ENCODE peak calls at places on chromosomes 13 and 19, in nine cellular contexts. P, D, H, U, M, B, I, K and O are unnamed samples.

GRCh38 chr13:39888865-39889810 is 233.7 kb downstream of the COG6 start:
- DNase-seq in P (no peak), D (no peak), H (no peak), U (no peak), M (no peak), B (peak; percentile 87), I (no peak), K (no peak), O (no peak)

GRCh38 chr13:33649212-33649917 is 168.6 kb upstream of the RFC3 start:
- DNase-seq in P (no peak), D (no peak), H (no peak), U (no peak), M (no peak), B (no peak), I (no peak), K (no peak), O (no peak)

GRCh38 chr19:1853295-1854031 is 5.2 kb upstream of the REXO1 start:
- DNase-seq in P (no peak), D (peak; percentile 50), H (peak; percentile 91), U (peak; percentile 79), M (peak; percentile 75), B (peak; percentile 83), I (peak; percentile 50), K (peak; percentile 75), O (peak; percentile 92)

GRCh38 chr19:50967924-50968708 is 1.3 kb downstream of the KLK6 start:
- DNase-seq in P (no peak), D (no peak), H (no peak), U (no peak), M (no peak), B (no peak), I (no peak), K (no peak), O (no peak)

GRCh38 chr13:112997188-112998135 is 28.4 kb downstream of the MCF2L start:
- DNase-seq in P (no peak), D (no peak), H (no peak), U (no peak), M (no peak), B (no peak), I (no peak), K (no peak), O (no peak)

GRCh38 chr13:90396266-90396665 is 951.2 kb upstream of the MIR17HG start:
- DNase-seq in P (no peak), D (no peak), H (no peak), U (no peak), M (no peak), B (no peak), I (no peak), K (no peak), O (no peak)

GRCh38 chr19:46474211-46474610 is 2.8 kb upstream of the PNMA8A start:
- DNase-seq in P (no peak), D (no peak), H (no peak), U (no peak), M (no peak), B (no peak), I (no peak), K (no peak), O (no peak)

GRCh38 chr13:113930711-113931637 is 42.9 kb downstream of the C13orf46 start:
- DNase-seq in P (no peak), D (no peak), H (no peak), U (no peak), M (peak; percentile 52), B (no peak), I (no peak), K (no peak), O (no peak)

GRCh38 chr13:34523401-34523800 is 418.7 kb upstream of the NBEA start:
- DNase-seq in P (no peak), D (no peak), H (no peak), U (no peak), M (no peak), B (no peak), I (no peak), K (no peak), O (no peak)

GRCh38 chr19:6272913-6273600 is 6.7 kb downstream of the MLLT1 start:
- DNase-seq in P (no peak), D (no peak), H (no peak), U (no peak), M (no peak), B (no peak), I (no peak), K (no peak), O (no peak)

GRCh38 chr19:746956-747355 is 4.0 kb upstream of the MISP start:
- DNase-seq in P (no peak), D (no peak), H (no peak), U (no peak), M (no peak), B (no peak), I (no peak), K (no peak), O (no peak)

GRCh38 chr13:72745260-72745659 is 17.5 kb downstream of the BORA start:
- DNase-seq in P (no peak), D (no peak), H (no peak), U (no peak), M (no peak), B (no peak), I (no peak), K (no peak), O (no peak)

GRCh38 chr19:31272707-31273106 is 76.5 kb downstream of the TSHZ3 start:
- DNase-seq in P (no peak), D (no peak), H (no peak), U (no peak), M (no peak), B (no peak), I (no peak), K (no peak), O (no peak)

GRCh38 chr19:45191324-45191845 is 12.8 kb downstream of the BLOC1S3 start:
- DNase-seq in P (no peak), D (no peak), H (no peak), U (no peak), M (no peak), B (no peak), I (no peak), K (no peak), O (no peak)

GRCh38 chr19:43605875-43606568 is 5.9 kb upstream of the SRRM5 start:
- DNase-seq in P (no peak), D (no peak), H (no peak), U (no peak), M (no peak), B (no peak), I (no peak), K (no peak), O (no peak)

GRCh38 chr13:65342938-65343337 is 1887.2 kb downstream of the PCDH9 start:
- DNase-seq in P (no peak), D (no peak), H (no peak), U (no peak), M (no peak), B (no peak), I (no peak), K (peak; percentile 45), O (no peak)

GRCh38 chr13:113759525-113760137 is 605 bp downstream of the TMEM255B start:
- DNase-seq in P (no peak), D (no peak), H (no peak), U (no peak), M (no peak), B (no peak), I (no peak), K (no peak), O (no peak)

GRCh38 chr13:98961204-98962105 is 16.4 kb downstream of the DOCK9 start:
- DNase-seq in P (no peak), D (no peak), H (no peak), U (no peak), M (no peak), B (no peak), I (no peak), K (no peak), O (no peak)

GRCh38 chr19:43784251-43784980 is 3.6 kb upstream of the KCNN4 start:
- DNase-seq in P (no peak), D (peak; percentile 81), H (no peak), U (no peak), M (peak; percentile 54), B (no peak), I (peak; percentile 12), K (peak; percentile 5), O (no peak)

GRCh38 chr19:55452381-55453325 is 8.8 kb downstream of the ISOC2 start:
- DNase-seq in P (no peak), D (no peak), H (no peak), U (peak; percentile 89), M (no peak), B (peak; percentile 85), I (peak; percentile 90), K (no peak), O (peak; percentile 74)

GRCh38 chr19:45306040-45306439 is 16.6 kb downstream of the CKM start:
- DNase-seq in P (no peak), D (no peak), H (no peak), U (no peak), M (no peak), B (no peak), I (no peak), K (no peak), O (no peak)

GRCh38 chr19:6484831-6485230 is 3.2 kb upstream of the DENND1C start:
- DNase-seq in P (no peak), D (no peak), H (no peak), U (no peak), M (no peak), B (no peak), I (no peak), K (no peak), O (no peak)

GRCh38 chr13:44243198-44243852 is 130.3 kb upstream of the SERP2 start:
- DNase-seq in P (peak; percentile 60), D (no peak), H (no peak), U (peak; percentile 35), M (no peak), B (peak; percentile 84), I (no peak), K (peak; percentile 13), O (peak; percentile 92)

GRCh38 chr13:113489549-113490495 is 689 bp downstream of the DCUN1D2 start:
- DNase-seq in P (no peak), D (peak; percentile 12), H (no peak), U (peak; percentile 61), M (peak; percentile 24), B (no peak), I (peak; percentile 9), K (peak; percentile 41), O (peak; percentile 55)

GRCh38 chr13:66375756-66376155 is 854.4 kb downstream of the PCDH9 start:
- DNase-seq in P (no peak), D (no peak), H (no peak), U (no peak), M (no peak), B (no peak), I (no peak), K (no peak), O (no peak)

GRCh38 chr19:19663292-19664120 is at the start of gene ATP13A1:
- DNase-seq in P (peak; percentile 89), D (peak; percentile 98), H (peak; percentile 71), U (peak; percentile 98), M (peak; percentile 96), B (peak; percentile 95), I (peak; percentile 99), K (peak; percentile 96), O (peak; percentile 98)